ENCODE peak calls at places on chromosome 18, in ten cellular contexts. K is NT2/D1; Z is left ventricle myocardium inferior; W is astrocyte; O is lung; U is hepatocyte; C is prostate gland; F is CD4-positive, alpha-beta memory T cell; S is heart right ventricle; H is H7. Q is an unnamed sample.

GRCh38 chr18:57150828-57151227 is 3.9 kb downstream of the BOD1L2 start:
- DNase-seq in K (no peak), Z (no peak), W (no peak), O (no peak), U (peak; percentile 9), C (no peak), F (no peak), S (peak; percentile 11), H (peak; percentile 87), Q (no peak)

GRCh38 chr18:616380-616995 is 19.7 kb downstream of the CLUL1 start:
- DNase-seq in K (no peak), Z (no peak), W (peak; percentile 15), O (no peak), U (peak; percentile 65), C (no peak), F (peak; percentile 28), S (no peak), H (no peak), Q (peak; percentile 7)

GRCh38 chr18:48934708-48935432 is 15.9 kb downstream of the SMAD7 start:
- DNase-seq in K (no peak), Z (peak; percentile 84), W (no peak), O (no peak), U (no peak), C (no peak), F (no peak), S (peak; percentile 86), H (no peak), Q (no peak)

GRCh38 chr18:13376298-13376840 is 157.8 kb downstream of the LDLRAD4 start:
- DNase-seq in K (no peak), Z (no peak), W (peak; percentile 38), O (no peak), U (no peak), C (no peak), F (no peak), S (no peak), H (peak; percentile 24), Q (peak; percentile 59)

GRCh38 chr18:13541621-13542519 is 184.5 kb downstream of the FAM210A start:
- DNase-seq in K (no peak), Z (no peak), W (no peak), O (no peak), U (peak; percentile 84), C (peak; percentile 72), F (no peak), S (no peak), H (no peak), Q (no peak)

GRCh38 chr18:52348209-52348608 is 8.2 kb downstream of the DCC start:
- DNase-seq in K (no peak), Z (no peak), W (no peak), O (no peak), U (no peak), C (no peak), F (no peak), S (no peak), H (peak; percentile 38), Q (no peak)

GRCh38 chr18:68944330-68944729 is 146.4 kb downstream of the CCDC102B start:
- DNase-seq in K (no peak), Z (no peak), W (no peak), O (no peak), U (no peak), C (no peak), F (no peak), S (no peak), H (no peak), Q (no peak)

GRCh38 chr18:57444301-57444759 is 9.2 kb downstream of the ONECUT2 start:
- DNase-seq in K (no peak), Z (no peak), W (no peak), O (no peak), U (no peak), C (no peak), F (no peak), S (no peak), H (no peak), Q (no peak)

GRCh38 chr18:45775241-45775676 is 50.2 kb upstream of the SIGLEC15 start:
- DNase-seq in K (peak; percentile 76), Z (peak; percentile 80), W (peak; percentile 74), O (peak; percentile 78), U (peak; percentile 52), C (no peak), F (peak; percentile 54), S (peak; percentile 84), H (peak; percentile 22), Q (peak; percentile 30)

GRCh38 chr18:13137939-13138821 is 80.4 kb upstream of the LDLRAD4 start:
- DNase-seq in K (no peak), Z (peak; percentile 44), W (no peak), O (peak; percentile 85), U (no peak), C (no peak), F (peak; percentile 77), S (peak; percentile 75), H (no peak), Q (peak; percentile 82)

GRCh38 chr18:39909706-39910105 is 2045.3 kb upstream of the PIK3C3 start:
- DNase-seq in K (no peak), Z (no peak), W (no peak), O (no peak), U (no peak), C (no peak), F (no peak), S (no peak), H (no peak), Q (no peak)

GRCh38 chr18:24791736-24792135 is 331.3 kb downstream of the HRH4 start:
- DNase-seq in K (no peak), Z (no peak), W (no peak), O (no peak), U (no peak), C (no peak), F (no peak), S (no peak), H (no peak), Q (no peak)

GRCh38 chr18:48914581-48915251 is 36.0 kb downstream of the SMAD7 start:
- DNase-seq in K (no peak), Z (no peak), W (no peak), O (no peak), U (peak; percentile 42), C (no peak), F (no peak), S (no peak), H (no peak), Q (no peak)

GRCh38 chr18:58793361-58793760 is 71.3 kb upstream of the ZNF532 start:
- DNase-seq in K (no peak), Z (no peak), W (peak; percentile 89), O (no peak), U (no peak), C (peak; percentile 91), F (no peak), S (no peak), H (no peak), Q (no peak)

GRCh38 chr18:22169011-22169888 is at the start of gene GATA6:
- DNase-seq in K (no peak), Z (peak; percentile 92), W (peak; percentile 90), O (peak; percentile 94), U (peak; percentile 96), C (peak; percentile 81), F (peak; percentile 27), S (peak; percentile 90), H (peak; percentile 93), Q (no peak)
- H3K4me3 ChIP-seq in K (peak within 1 kb of the TSS; percentile 58), Z (peak within 1 kb of the TSS; percentile 99), W (peak within 1 kb of the TSS; percentile 85), O (peak within 1 kb of the TSS; percentile 79), U (peak within 1 kb of the TSS; percentile 98), C (peak within 1 kb of the TSS; percentile 62), F (no peak within 1 kb of the TSS), S (peak within 1 kb of the TSS; percentile 75), H (peak within 1 kb of the TSS; percentile 61), Q (peak within 1 kb of the TSS; percentile 38)

GRCh38 chr18:54807303-54807702 is 21.0 kb upstream of the RAB27B start:
- DNase-seq in K (no peak), Z (no peak), W (no peak), O (no peak), U (no peak), C (no peak), F (no peak), S (no peak), H (no peak), Q (no peak)
- H3K27me3 ChIP-seq in K (no peaks in the 10 kb centered on the region), Z (no peaks in the 10 kb centered on the region), W (no peaks in the 10 kb centered on the region), O (no peaks in the 10 kb centered on the region), U (no peaks in the 10 kb centered on the region), C (no peaks in the 10 kb centered on the region), F (no peaks in the 10 kb centered on the region), S (no peaks in the 10 kb centered on the region), H (no peaks in the 10 kb centered on the region), Q (no peaks in the 10 kb centered on the region)

GRCh38 chr18:2413352-2413751 is 158.0 kb downstream of the METTL4 start:
- DNase-seq in K (no peak), Z (no peak), W (no peak), O (no peak), U (no peak), C (no peak), F (no peak), S (no peak), H (no peak), Q (no peak)

GRCh38 chr18:2412261-2412660 is 159.0 kb downstream of the METTL4 start:
- DNase-seq in K (no peak), Z (no peak), W (no peak), O (no peak), U (no peak), C (no peak), F (no peak), S (no peak), H (no peak), Q (no peak)

GRCh38 chr18:2409906-2410305 is 161.4 kb downstream of the METTL4 start:
- DNase-seq in K (no peak), Z (no peak), W (no peak), O (no peak), U (no peak), C (no peak), F (no peak), S (no peak), H (no peak), Q (no peak)

GRCh38 chr18:2411381-2411977 is 159.8 kb downstream of the METTL4 start:
- DNase-seq in K (no peak), Z (no peak), W (peak; percentile 86), O (no peak), U (no peak), C (no peak), F (no peak), S (no peak), H (no peak), Q (no peak)

DNA sequence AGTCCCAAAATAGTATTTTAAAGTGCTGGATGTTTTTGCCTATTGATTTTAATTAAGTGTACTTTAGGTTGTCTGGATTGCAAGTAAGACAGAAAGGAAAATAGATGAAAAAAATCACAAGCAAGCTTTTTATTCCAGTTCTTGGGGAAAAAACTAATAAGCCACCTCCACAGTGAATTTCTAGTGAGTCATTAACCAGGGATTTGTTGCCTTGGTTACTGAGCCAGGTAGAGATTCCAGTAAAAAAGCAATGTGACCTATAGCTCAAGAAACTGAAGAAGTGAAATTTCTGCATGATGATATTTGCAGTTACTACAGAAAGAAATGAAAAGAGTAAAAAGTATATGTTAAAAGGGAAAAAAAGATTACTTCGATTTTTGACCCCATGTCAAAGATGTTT is 160.6 kb downstream of the METTL4 start:
- DNase-seq in K (no peak), Z (no peak), W (peak; percentile 67), O (no peak), U (peak; percentile 55), C (no peak), F (no peak), S (no peak), H (no peak), Q (no peak)
- H3K4me3 ChIP-seq in K (no peak overlapping the region), Z (no peak overlapping the region), W (no peak overlapping the region), O (no peak overlapping the region), U (no peak overlapping the region), C (no peak overlapping the region), F (no peak overlapping the region), S (no peak overlapping the region), H (no peak overlapping the region), Q (no peak overlapping the region)

DNA sequence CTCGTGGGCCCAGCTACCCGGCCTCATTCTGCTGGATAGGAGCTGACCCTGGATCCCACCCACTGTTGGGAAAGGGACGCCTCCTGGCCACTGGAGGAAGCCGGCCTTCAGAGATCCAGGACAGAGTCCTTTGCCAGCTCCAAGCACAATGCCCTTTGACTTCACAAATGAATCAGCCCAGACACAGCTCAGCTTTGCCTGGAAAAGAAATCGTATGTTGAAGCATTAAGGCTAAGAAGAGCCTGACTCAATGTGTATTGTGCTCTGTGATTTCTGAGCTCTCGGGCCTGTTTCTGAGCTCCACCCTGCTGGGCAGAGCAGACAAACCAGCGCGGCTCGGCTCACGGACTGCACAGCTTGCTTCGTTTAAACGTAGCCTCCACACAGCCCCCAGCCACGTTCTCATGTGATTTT is 162.9 kb upstream of the APCDD1 start:
- DNase-seq in K (no peak), Z (no peak), W (no peak), O (no peak), U (peak; percentile 23), C (no peak), F (no peak), S (no peak), H (no peak), Q (no peak)
- H3K27me3 ChIP-seq in K (no peaks in the 10 kb centered on the region), Z (no peaks in the 10 kb centered on the region), W (no peaks in the 10 kb centered on the region), O (no peaks in the 10 kb centered on the region), U (no peaks in the 10 kb centered on the region), C (no peaks in the 10 kb centered on the region), F (no peaks in the 10 kb centered on the region), S (no peaks in the 10 kb centered on the region), H (no peaks in the 10 kb centered on the region), Q (no peaks in the 10 kb centered on the region)

Q was measured in naive thymus-derived CD4-positive, alpha-beta T cell.